ENCODE peak calls at places on chromosomes 11 and 22, in eight cellular contexts. One of them, this sample, is unnamed.

GRCh38 chr11:2825886-2826678 is 59.5 kb downstream of the CDKN1C start:
- DNase-seq in OCI-LY7: no peak
- DNase-seq in GM04504: peak; percentile 93
- DNase-seq in naive thymus-derived CD8-positive, alpha-beta T cell: no peak
- DNase-seq in HFFc6: peak; percentile 93
- DNase-seq in H4: peak; percentile 92
- DNase-seq in activated CD4-positive, CD25-positive, alpha-beta regulatory T cell: no peak
- DNase-seq in EH: peak; percentile 97
- DNase-seq in this sample: no peak

GRCh38 chr22:27137809-27138400 is 480.5 kb downstream of the MIAT start:
- DNase-seq in OCI-LY7: no peak
- DNase-seq in GM04504: no peak
- DNase-seq in naive thymus-derived CD8-positive, alpha-beta T cell: no peak
- DNase-seq in HFFc6: no peak
- DNase-seq in H4: no peak
- DNase-seq in activated CD4-positive, CD25-positive, alpha-beta regulatory T cell: no peak
- DNase-seq in EH: no peak
- DNase-seq in this sample: no peak

GRCh38 chr11:79045811-79046304 is 395.0 kb downstream of the TENM4 start:
- DNase-seq in OCI-LY7: no peak
- DNase-seq in GM04504: no peak
- DNase-seq in naive thymus-derived CD8-positive, alpha-beta T cell: no peak
- DNase-seq in HFFc6: peak; percentile 20
- DNase-seq in H4: no peak
- DNase-seq in activated CD4-positive, CD25-positive, alpha-beta regulatory T cell: no peak
- DNase-seq in EH: peak; percentile 42
- DNase-seq in this sample: no peak

GRCh38 chr22:22720201-22720723 is 75.8 kb downstream of the GGTLC2 start:
- DNase-seq in OCI-LY7: peak; percentile 91
- DNase-seq in GM04504: no peak
- DNase-seq in naive thymus-derived CD8-positive, alpha-beta T cell: peak; percentile 51
- DNase-seq in HFFc6: peak; percentile 11
- DNase-seq in H4: peak; percentile 10
- DNase-seq in activated CD4-positive, CD25-positive, alpha-beta regulatory T cell: no peak
- DNase-seq in EH: peak; percentile 55
- DNase-seq in this sample: peak; percentile 66

GRCh38 chr22:19663821-19664325 is 50.4 kb upstream of the SEPTIN5 start:
- DNase-seq in OCI-LY7: no peak
- DNase-seq in GM04504: peak; percentile 14
- DNase-seq in naive thymus-derived CD8-positive, alpha-beta T cell: no peak
- DNase-seq in HFFc6: no peak
- DNase-seq in H4: peak; percentile 48
- DNase-seq in activated CD4-positive, CD25-positive, alpha-beta regulatory T cell: no peak
- DNase-seq in EH: peak; percentile 79
- DNase-seq in this sample: peak; percentile 39

GRCh38 chr11:7251836-7252682 is at the start of gene SYT9:
- DNase-seq in OCI-LY7: no peak
- DNase-seq in GM04504: no peak
- DNase-seq in naive thymus-derived CD8-positive, alpha-beta T cell: no peak
- DNase-seq in HFFc6: no peak
- DNase-seq in H4: no peak
- DNase-seq in activated CD4-positive, CD25-positive, alpha-beta regulatory T cell: no peak
- DNase-seq in EH: peak; percentile 36
- DNase-seq in this sample: peak; percentile 32

GRCh38 chr22:50706481-50707125 is 31.4 kb upstream of the ACR start:
- DNase-seq in OCI-LY7: no peak
- DNase-seq in GM04504: no peak
- DNase-seq in naive thymus-derived CD8-positive, alpha-beta T cell: no peak
- DNase-seq in HFFc6: no peak
- DNase-seq in H4: no peak
- DNase-seq in activated CD4-positive, CD25-positive, alpha-beta regulatory T cell: no peak
- DNase-seq in EH: no peak
- DNase-seq in this sample: no peak

GRCh38 chr22:29702931-29703594 is 16.7 kb upstream of the CABP7 start:
- DNase-seq in OCI-LY7: peak; percentile 72
- DNase-seq in GM04504: no peak
- DNase-seq in naive thymus-derived CD8-positive, alpha-beta T cell: no peak
- DNase-seq in HFFc6: no peak
- DNase-seq in H4: no peak
- DNase-seq in activated CD4-positive, CD25-positive, alpha-beta regulatory T cell: no peak
- DNase-seq in EH: no peak
- DNase-seq in this sample: no peak

GRCh38 chr11:31702966-31703365 is 108.2 kb downstream of the PAX6 start:
- DNase-seq in OCI-LY7: no peak
- DNase-seq in GM04504: no peak
- DNase-seq in naive thymus-derived CD8-positive, alpha-beta T cell: no peak
- DNase-seq in HFFc6: peak; percentile 57
- DNase-seq in H4: peak; percentile 25
- DNase-seq in activated CD4-positive, CD25-positive, alpha-beta regulatory T cell: no peak
- DNase-seq in EH: peak; percentile 26
- DNase-seq in this sample: no peak

GRCh38 chr11:128548655-128549255 is 38.6 kb downstream of the ETS1 start:
- DNase-seq in OCI-LY7: peak; percentile 48
- DNase-seq in GM04504: no peak
- DNase-seq in naive thymus-derived CD8-positive, alpha-beta T cell: peak; percentile 40
- DNase-seq in HFFc6: no peak
- DNase-seq in H4: no peak
- DNase-seq in activated CD4-positive, CD25-positive, alpha-beta regulatory T cell: no peak
- DNase-seq in EH: peak; percentile 44
- DNase-seq in this sample: peak; percentile 35

GRCh38 chr11:133946541-133947297 is 10.0 kb downstream of the IGSF9B start:
- DNase-seq in OCI-LY7: no peak
- DNase-seq in GM04504: no peak
- DNase-seq in naive thymus-derived CD8-positive, alpha-beta T cell: no peak
- DNase-seq in HFFc6: no peak
- DNase-seq in H4: no peak
- DNase-seq in activated CD4-positive, CD25-positive, alpha-beta regulatory T cell: no peak
- DNase-seq in EH: no peak
- DNase-seq in this sample: peak; percentile 75

GRCh38 chr11:82978422-82979099 is 77.0 kb downstream of the DDIAS start:
- DNase-seq in OCI-LY7: no peak
- DNase-seq in GM04504: peak; percentile 52
- DNase-seq in naive thymus-derived CD8-positive, alpha-beta T cell: no peak
- DNase-seq in HFFc6: peak; percentile 74
- DNase-seq in H4: peak; percentile 33
- DNase-seq in activated CD4-positive, CD25-positive, alpha-beta regulatory T cell: no peak
- DNase-seq in EH: peak; percentile 91
- DNase-seq in this sample: no peak

GRCh38 chr11:2120359-2121100 is 18.7 kb downstream of the IGF2 start:
- DNase-seq in OCI-LY7: no peak
- DNase-seq in GM04504: no peak
- DNase-seq in naive thymus-derived CD8-positive, alpha-beta T cell: no peak
- DNase-seq in HFFc6: no peak
- DNase-seq in H4: no peak
- DNase-seq in activated CD4-positive, CD25-positive, alpha-beta regulatory T cell: no peak
- DNase-seq in EH: peak; percentile 52
- DNase-seq in this sample: no peak

GRCh38 chr11:14381968-14382367 is 23.0 kb upstream of the RRAS2 start:
- DNase-seq in OCI-LY7: no peak
- DNase-seq in GM04504: no peak
- DNase-seq in naive thymus-derived CD8-positive, alpha-beta T cell: no peak
- DNase-seq in HFFc6: no peak
- DNase-seq in H4: no peak
- DNase-seq in activated CD4-positive, CD25-positive, alpha-beta regulatory T cell: no peak
- DNase-seq in EH: no peak
- DNase-seq in this sample: no peak

GRCh38 chr22:41256898-41257260 is 16.1 kb upstream of the CHADL start:
- DNase-seq in OCI-LY7: no peak
- DNase-seq in GM04504: no peak
- DNase-seq in naive thymus-derived CD8-positive, alpha-beta T cell: no peak
- DNase-seq in HFFc6: no peak
- DNase-seq in H4: peak; percentile 35
- DNase-seq in activated CD4-positive, CD25-positive, alpha-beta regulatory T cell: no peak
- DNase-seq in EH: peak; percentile 39
- DNase-seq in this sample: peak; percentile 57

GRCh38 chr11:2580444-2581050 is 119.2 kb downstream of the KCNQ1OT1 start:
- DNase-seq in OCI-LY7: no peak
- DNase-seq in GM04504: no peak
- DNase-seq in naive thymus-derived CD8-positive, alpha-beta T cell: no peak
- DNase-seq in HFFc6: no peak
- DNase-seq in H4: no peak
- DNase-seq in activated CD4-positive, CD25-positive, alpha-beta regulatory T cell: no peak
- DNase-seq in EH: no peak
- DNase-seq in this sample: no peak

GRCh38 chr11:14722507-14722906 is 78.9 kb downstream of the PDE3B start:
- DNase-seq in OCI-LY7: no peak
- DNase-seq in GM04504: no peak
- DNase-seq in naive thymus-derived CD8-positive, alpha-beta T cell: no peak
- DNase-seq in HFFc6: no peak
- DNase-seq in H4: no peak
- DNase-seq in activated CD4-positive, CD25-positive, alpha-beta regulatory T cell: no peak
- DNase-seq in EH: no peak
- DNase-seq in this sample: no peak

GRCh38 chr11:48090174-48090573 is 109.8 kb downstream of the PTPRJ start:
- DNase-seq in OCI-LY7: no peak
- DNase-seq in GM04504: no peak
- DNase-seq in naive thymus-derived CD8-positive, alpha-beta T cell: no peak
- DNase-seq in HFFc6: no peak
- DNase-seq in H4: no peak
- DNase-seq in activated CD4-positive, CD25-positive, alpha-beta regulatory T cell: no peak
- DNase-seq in EH: no peak
- DNase-seq in this sample: no peak

GRCh38 chr11:44563716-44564115 is 1.7 kb upstream of the CD82 start:
- DNase-seq in OCI-LY7: no peak
- DNase-seq in GM04504: no peak
- DNase-seq in naive thymus-derived CD8-positive, alpha-beta T cell: no peak
- DNase-seq in HFFc6: peak; percentile 10
- DNase-seq in H4: no peak
- DNase-seq in activated CD4-positive, CD25-positive, alpha-beta regulatory T cell: no peak
- DNase-seq in EH: peak; percentile 76
- DNase-seq in this sample: no peak

GRCh38 chr11:28107331-28107725 is 628 bp downstream of the KIF18A start:
- DNase-seq in OCI-LY7: peak; percentile 36
- DNase-seq in GM04504: no peak
- DNase-seq in naive thymus-derived CD8-positive, alpha-beta T cell: no peak
- DNase-seq in HFFc6: no peak
- DNase-seq in H4: no peak
- DNase-seq in activated CD4-positive, CD25-positive, alpha-beta regulatory T cell: no peak
- DNase-seq in EH: peak; percentile 53
- DNase-seq in this sample: peak; percentile 25

GRCh38 chr11:17012712-17013547 is 1.3 kb downstream of the PLEKHA7 start:
- DNase-seq in OCI-LY7: no peak
- DNase-seq in GM04504: no peak
- DNase-seq in naive thymus-derived CD8-positive, alpha-beta T cell: no peak
- DNase-seq in HFFc6: no peak
- DNase-seq in H4: no peak
- DNase-seq in activated CD4-positive, CD25-positive, alpha-beta regulatory T cell: no peak
- DNase-seq in EH: peak; percentile 34
- DNase-seq in this sample: no peak

GRCh38 chr11:130427049-130427388 is 1.4 kb downstream of the ADAMTS8 start:
- DNase-seq in OCI-LY7: no peak
- DNase-seq in GM04504: no peak
- DNase-seq in naive thymus-derived CD8-positive, alpha-beta T cell: no peak
- DNase-seq in HFFc6: no peak
- DNase-seq in H4: no peak
- DNase-seq in activated CD4-positive, CD25-positive, alpha-beta regulatory T cell: no peak
- DNase-seq in EH: no peak
- DNase-seq in this sample: no peak

GRCh38 chr11:33804471-33804870 is 30.2 kb upstream of the FBXO3 start:
- DNase-seq in OCI-LY7: no peak
- DNase-seq in GM04504: no peak
- DNase-seq in naive thymus-derived CD8-positive, alpha-beta T cell: no peak
- DNase-seq in HFFc6: no peak
- DNase-seq in H4: no peak
- DNase-seq in activated CD4-positive, CD25-positive, alpha-beta regulatory T cell: no peak
- DNase-seq in EH: no peak
- DNase-seq in this sample: no peak

GRCh38 chr11:75275581-75275980 is 35.0 kb downstream of the TPBGL start:
- DNase-seq in OCI-LY7: peak; percentile 87
- DNase-seq in GM04504: no peak
- DNase-seq in naive thymus-derived CD8-positive, alpha-beta T cell: peak; percentile 73
- DNase-seq in HFFc6: no peak
- DNase-seq in H4: no peak
- DNase-seq in activated CD4-positive, CD25-positive, alpha-beta regulatory T cell: no peak
- DNase-seq in EH: no peak
- DNase-seq in this sample: peak; percentile 55

GRCh38 chr11:103499710-103500340 is 390.6 kb downstream of the DYNC2H1 start:
- DNase-seq in OCI-LY7: no peak
- DNase-seq in GM04504: no peak
- DNase-seq in naive thymus-derived CD8-positive, alpha-beta T cell: no peak
- DNase-seq in HFFc6: peak; percentile 22
- DNase-seq in H4: peak; percentile 19
- DNase-seq in activated CD4-positive, CD25-positive, alpha-beta regulatory T cell: no peak
- DNase-seq in EH: peak; percentile 31
- DNase-seq in this sample: no peak

GRCh38 chr11:67634366-67635230 is 4.9 kb upstream of the NUDT8 start:
- DNase-seq in OCI-LY7: no peak
- DNase-seq in GM04504: no peak
- DNase-seq in naive thymus-derived CD8-positive, alpha-beta T cell: no peak
- DNase-seq in HFFc6: no peak
- DNase-seq in H4: no peak
- DNase-seq in activated CD4-positive, CD25-positive, alpha-beta regulatory T cell: no peak
- DNase-seq in EH: no peak
- DNase-seq in this sample: peak; percentile 8

GRCh38 chr11:46243796-46244109 is 33.7 kb upstream of the CREB3L1 start:
- DNase-seq in OCI-LY7: no peak
- DNase-seq in GM04504: no peak
- DNase-seq in naive thymus-derived CD8-positive, alpha-beta T cell: no peak
- DNase-seq in HFFc6: no peak
- DNase-seq in H4: no peak
- DNase-seq in activated CD4-positive, CD25-positive, alpha-beta regulatory T cell: no peak
- DNase-seq in EH: no peak
- DNase-seq in this sample: no peak

GRCh38 chr11:61978703-61979661 is 11.5 kb upstream of the FTH1 start:
- DNase-seq in OCI-LY7: no peak
- DNase-seq in GM04504: no peak
- DNase-seq in naive thymus-derived CD8-positive, alpha-beta T cell: no peak
- DNase-seq in HFFc6: no peak
- DNase-seq in H4: no peak
- DNase-seq in activated CD4-positive, CD25-positive, alpha-beta regulatory T cell: no peak
- DNase-seq in EH: peak; percentile 74
- DNase-seq in this sample: peak; percentile 13

GRCh38 chr22:27992294-27993165 is 73.5 kb upstream of the PITPNB start:
- DNase-seq in OCI-LY7: no peak
- DNase-seq in GM04504: no peak
- DNase-seq in naive thymus-derived CD8-positive, alpha-beta T cell: no peak
- DNase-seq in HFFc6: no peak
- DNase-seq in H4: no peak
- DNase-seq in activated CD4-positive, CD25-positive, alpha-beta regulatory T cell: no peak
- DNase-seq in EH: no peak
- DNase-seq in this sample: no peak

GRCh38 chr11:31816467-31817053 is 5.4 kb upstream of the PAX6 start:
- DNase-seq in OCI-LY7: no peak
- DNase-seq in GM04504: no peak
- DNase-seq in naive thymus-derived CD8-positive, alpha-beta T cell: no peak
- DNase-seq in HFFc6: no peak
- DNase-seq in H4: no peak
- DNase-seq in activated CD4-positive, CD25-positive, alpha-beta regulatory T cell: no peak
- DNase-seq in EH: no peak
- DNase-seq in this sample: no peak

GRCh38 chr11:116070555-116070954 is 566.3 kb upstream of the CADM1 start:
- DNase-seq in OCI-LY7: no peak
- DNase-seq in GM04504: no peak
- DNase-seq in naive thymus-derived CD8-positive, alpha-beta T cell: no peak
- DNase-seq in HFFc6: no peak
- DNase-seq in H4: no peak
- DNase-seq in activated CD4-positive, CD25-positive, alpha-beta regulatory T cell: no peak
- DNase-seq in EH: no peak
- DNase-seq in this sample: no peak

GRCh38 chr11:102112654-102112926 is 2.3 kb downstream of the YAP1 start:
- DNase-seq in OCI-LY7: no peak
- DNase-seq in GM04504: no peak
- DNase-seq in naive thymus-derived CD8-positive, alpha-beta T cell: no peak
- DNase-seq in HFFc6: no peak
- DNase-seq in H4: no peak
- DNase-seq in activated CD4-positive, CD25-positive, alpha-beta regulatory T cell: no peak
- DNase-seq in EH: no peak
- DNase-seq in this sample: no peak

GRCh38 chr11:112113539-112114457 is 27.1 kb downstream of the SDHD start:
- DNase-seq in OCI-LY7: peak; percentile 67
- DNase-seq in GM04504: peak; percentile 38
- DNase-seq in naive thymus-derived CD8-positive, alpha-beta T cell: peak; percentile 47
- DNase-seq in HFFc6: peak; percentile 82
- DNase-seq in H4: peak; percentile 57
- DNase-seq in activated CD4-positive, CD25-positive, alpha-beta regulatory T cell: no peak
- DNase-seq in EH: peak; percentile 75
- DNase-seq in this sample: peak; percentile 58

GRCh38 chr22:43012390-43012789 is 2.6 kb downstream of the PACSIN2 start:
- DNase-seq in OCI-LY7: no peak
- DNase-seq in GM04504: no peak
- DNase-seq in naive thymus-derived CD8-positive, alpha-beta T cell: no peak
- DNase-seq in HFFc6: no peak
- DNase-seq in H4: no peak
- DNase-seq in activated CD4-positive, CD25-positive, alpha-beta regulatory T cell: no peak
- DNase-seq in EH: peak; percentile 52
- DNase-seq in this sample: no peak